ENCODE peak calls at places on chromosomes 7 and 10, in five cellular contexts. One of them, this sample, is unnamed.

GRCh38 chr7:77866791-77867190 is 68.2 kb downstream of the PHTF2 start:
- DNase-seq in HCT116: no peak
- DNase-seq in HepG2: peak
- DNase-seq in SK-N-SH: no peak
- DNase-seq in GM12878: no peak
- DNase-seq in this sample: no peak

GRCh38 chr7:47236480-47237208 is 345.3 kb downstream of the TNS3 start:
- DNase-seq in HCT116: no peak
- DNase-seq in HepG2: no peak
- DNase-seq in SK-N-SH: no peak
- DNase-seq in GM12878: no peak
- DNase-seq in this sample: no peak

GRCh38 chr7:78769551-78770101 is 683.8 kb downstream of the MAGI2 start:
- DNase-seq in HCT116: no peak
- DNase-seq in HepG2: no peak
- DNase-seq in SK-N-SH: peak
- DNase-seq in GM12878: peak
- DNase-seq in this sample: no peak

GRCh38 chr7:46930336-46930735 is 651.6 kb downstream of the TNS3 start:
- DNase-seq in HCT116: no peak
- DNase-seq in HepG2: no peak
- DNase-seq in SK-N-SH: no peak
- DNase-seq in GM12878: no peak
- DNase-seq in this sample: no peak

GRCh38 chr10:8033812-8034665 is 20.4 kb upstream of the GATA3 start:
- DNase-seq in HCT116: no peak
- DNase-seq in HepG2: no peak
- DNase-seq in SK-N-SH: no peak
- DNase-seq in GM12878: no peak
- DNase-seq in this sample: peak

GRCh38 chr7:94049615-94050014 is 45.5 kb upstream of the BET1 start:
- DNase-seq in HCT116: no peak
- DNase-seq in HepG2: no peak
- DNase-seq in SK-N-SH: no peak
- DNase-seq in GM12878: no peak
- DNase-seq in this sample: no peak

GRCh38 chr10:124745678-124746077 is 1.5 kb upstream of the FAM53B start:
- DNase-seq in HCT116: peak
- DNase-seq in HepG2: peak
- DNase-seq in SK-N-SH: peak
- DNase-seq in GM12878: no peak
- DNase-seq in this sample: no peak

GRCh38 chr7:30086529-30086928 is 48.3 kb upstream of the MTURN start:
- DNase-seq in HCT116: no peak
- DNase-seq in HepG2: no peak
- DNase-seq in SK-N-SH: no peak
- DNase-seq in GM12878: no peak
- DNase-seq in this sample: no peak

GRCh38 chr7:13179775-13180448 is 492.5 kb downstream of the ARL4A start:
- DNase-seq in HCT116: no peak
- DNase-seq in HepG2: no peak
- DNase-seq in SK-N-SH: no peak
- DNase-seq in GM12878: no peak
- DNase-seq in this sample: no peak

GRCh38 chr7:120554960-120555571 is 282.1 kb downstream of the KCND2 start:
- DNase-seq in HCT116: peak
- DNase-seq in HepG2: peak
- DNase-seq in SK-N-SH: peak
- DNase-seq in GM12878: peak
- DNase-seq in this sample: no peak

GRCh38 chr7:108104324-108104723 is 25.8 kb downstream of the LAMB4 start:
- DNase-seq in HCT116: no peak
- DNase-seq in HepG2: no peak
- DNase-seq in SK-N-SH: no peak
- DNase-seq in GM12878: no peak
- DNase-seq in this sample: no peak

GRCh38 chr7:119514326-119514725 is 758.6 kb upstream of the KCND2 start:
- DNase-seq in HCT116: no peak
- DNase-seq in HepG2: no peak
- DNase-seq in SK-N-SH: no peak
- DNase-seq in GM12878: no peak
- DNase-seq in this sample: no peak

GRCh38 chr10:133315847-133316246 is 7.1 kb downstream of the ZNF511 start:
- DNase-seq in HCT116: no peak
- DNase-seq in HepG2: peak
- DNase-seq in SK-N-SH: no peak
- DNase-seq in GM12878: no peak
- DNase-seq in this sample: no peak

GRCh38 chr10:11403116-11403515 is 208.3 kb downstream of the USP6NL start:
- DNase-seq in HCT116: no peak
- DNase-seq in HepG2: no peak
- DNase-seq in SK-N-SH: no peak
- DNase-seq in GM12878: no peak
- DNase-seq in this sample: no peak

GRCh38 chr7:130996841-130997231 is 262.8 kb upstream of the KLF14 start:
- DNase-seq in HCT116: peak
- DNase-seq in HepG2: peak
- DNase-seq in SK-N-SH: no peak
- DNase-seq in GM12878: no peak
- DNase-seq in this sample: no peak

GRCh38 chr7:18221377-18222290 is 194.0 kb upstream of the PRPS1L1 start:
- DNase-seq in HCT116: no peak
- DNase-seq in HepG2: no peak
- DNase-seq in SK-N-SH: no peak
- DNase-seq in GM12878: no peak
- DNase-seq in this sample: no peak

GRCh38 chr10:74825371-74826141 is 844 bp upstream of the KAT6B start:
- DNase-seq in HCT116: no peak
- DNase-seq in HepG2: no peak
- DNase-seq in SK-N-SH: peak
- DNase-seq in GM12878: no peak
- DNase-seq in this sample: no peak

GRCh38 chr7:106659369-106659962 is 1.5 kb downstream of the CCDC71L start:
- DNase-seq in HCT116: no peak
- DNase-seq in HepG2: no peak
- DNase-seq in SK-N-SH: no peak
- DNase-seq in GM12878: no peak
- DNase-seq in this sample: no peak

GRCh38 chr7:30976381-30976780 is 12.6 kb downstream of the GHRHR start:
- DNase-seq in HCT116: no peak
- DNase-seq in HepG2: no peak
- DNase-seq in SK-N-SH: peak
- DNase-seq in GM12878: no peak
- DNase-seq in this sample: no peak

GRCh38 chr10:100985336-100985735 is 2.0 kb downstream of the MRPL43 start:
- DNase-seq in HCT116: no peak
- DNase-seq in HepG2: peak
- DNase-seq in SK-N-SH: no peak
- DNase-seq in GM12878: no peak
- DNase-seq in this sample: no peak

GRCh38 chr10:6406220-6407033 is 173.6 kb downstream of the PRKCQ start:
- DNase-seq in HCT116: peak
- DNase-seq in HepG2: peak
- DNase-seq in SK-N-SH: peak
- DNase-seq in GM12878: no peak
- DNase-seq in this sample: no peak

GRCh38 chr10:119246862-119247549 is 39.6 kb downstream of the GRK5 start:
- DNase-seq in HCT116: no peak
- DNase-seq in HepG2: no peak
- DNase-seq in SK-N-SH: no peak
- DNase-seq in GM12878: no peak
- DNase-seq in this sample: no peak

GRCh38 chr7:116984917-116985316 is 31.6 kb downstream of the ST7 start:
- DNase-seq in HCT116: no peak
- DNase-seq in HepG2: peak
- DNase-seq in SK-N-SH: peak
- DNase-seq in GM12878: no peak
- DNase-seq in this sample: no peak

GRCh38 chr10:48215148-48215982 is 59.1 kb downstream of the FRMPD2 start:
- DNase-seq in HCT116: peak
- DNase-seq in HepG2: peak
- DNase-seq in SK-N-SH: peak
- DNase-seq in GM12878: peak
- DNase-seq in this sample: peak

GRCh38 chr7:12898004-12898403 is 210.6 kb downstream of the ARL4A start:
- DNase-seq in HCT116: no peak
- DNase-seq in HepG2: no peak
- DNase-seq in SK-N-SH: no peak
- DNase-seq in GM12878: no peak
- DNase-seq in this sample: no peak

GRCh38 chr10:83991986-83992753 is 147.1 kb upstream of the GHITM start:
- DNase-seq in HCT116: peak
- DNase-seq in HepG2: peak
- DNase-seq in SK-N-SH: peak
- DNase-seq in GM12878: peak
- DNase-seq in this sample: peak

GRCh38 chr10:7410800-7411670 is at the start of gene SFMBT2:
- DNase-seq in HCT116: no peak
- DNase-seq in HepG2: no peak
- DNase-seq in SK-N-SH: peak
- DNase-seq in GM12878: no peak
- DNase-seq in this sample: no peak

GRCh38 chr7:115561341-115562110 is 469.0 kb downstream of the TFEC start:
- DNase-seq in HCT116: no peak
- DNase-seq in HepG2: no peak
- DNase-seq in SK-N-SH: no peak
- DNase-seq in GM12878: no peak
- DNase-seq in this sample: no peak

GRCh38 chr10:48469516-48470020 is 135.3 kb downstream of the ARHGAP22 start:
- DNase-seq in HCT116: no peak
- DNase-seq in HepG2: no peak
- DNase-seq in SK-N-SH: peak
- DNase-seq in GM12878: no peak
- DNase-seq in this sample: no peak

GRCh38 chr10:13348216-13349017 is at the start of gene SEPHS1:
- DNase-seq in HCT116: peak
- DNase-seq in HepG2: peak
- DNase-seq in SK-N-SH: peak
- DNase-seq in GM12878: no peak
- DNase-seq in this sample: peak

GRCh38 chr7:12220321-12221046 is 9.4 kb downstream of the TMEM106B start:
- DNase-seq in HCT116: no peak
- DNase-seq in HepG2: no peak
- DNase-seq in SK-N-SH: no peak
- DNase-seq in GM12878: no peak
- DNase-seq in this sample: no peak

GRCh38 chr7:15921576-15921975 is 235.1 kb upstream of the MEOX2 start:
- DNase-seq in HCT116: no peak
- DNase-seq in HepG2: no peak
- DNase-seq in SK-N-SH: no peak
- DNase-seq in GM12878: no peak
- DNase-seq in this sample: no peak

GRCh38 chr7:23018747-23019146 is 4.8 kb upstream of the HYCC1 start:
- DNase-seq in HCT116: no peak
- DNase-seq in HepG2: no peak
- DNase-seq in SK-N-SH: no peak
- DNase-seq in GM12878: no peak
- DNase-seq in this sample: no peak

GRCh38 chr7:68014031-68014774 is 1017.6 kb downstream of the TYW1 start:
- DNase-seq in HCT116: no peak
- DNase-seq in HepG2: no peak
- DNase-seq in SK-N-SH: no peak
- DNase-seq in GM12878: no peak
- DNase-seq in this sample: no peak

GRCh38 chr7:89714131-89714530 is 440.1 kb upstream of the STEAP1 start:
- DNase-seq in HCT116: no peak
- DNase-seq in HepG2: no peak
- DNase-seq in SK-N-SH: no peak
- DNase-seq in GM12878: no peak
- DNase-seq in this sample: no peak

GRCh38 chr10:49593998-49594397 is 16.1 kb upstream of the SLC18A3 start:
- DNase-seq in HCT116: no peak
- DNase-seq in HepG2: no peak
- DNase-seq in SK-N-SH: no peak
- DNase-seq in GM12878: no peak
- DNase-seq in this sample: no peak

GRCh38 chr10:86285136-86285790 is 81.3 kb downstream of the GRID1 start:
- DNase-seq in HCT116: no peak
- DNase-seq in HepG2: no peak
- DNase-seq in SK-N-SH: peak
- DNase-seq in GM12878: no peak
- DNase-seq in this sample: peak
- TF ChIP-seq SIN3A in HCT116: no peak
- TF ChIP-seq SIN3A in HepG2: no peak
- TF ChIP-seq SIN3A in SK-N-SH: no peak
- TF ChIP-seq SIN3A in GM12878: no peak
- TF ChIP-seq SIN3A in this sample: no peak

GRCh38 chr7:96067321-96067720 is 254.6 kb downstream of the SLC25A13 start:
- DNase-seq in HCT116: no peak
- DNase-seq in HepG2: no peak
- DNase-seq in SK-N-SH: no peak
- DNase-seq in GM12878: no peak
- DNase-seq in this sample: no peak
- TF ChIP-seq JUND in HCT116: no peak
- TF ChIP-seq JUND in HepG2: no peak
- TF ChIP-seq JUND in SK-N-SH: no peak
- TF ChIP-seq JUND in GM12878: no peak
- TF ChIP-seq JUND in this sample: no peak

GRCh38 chr10:113159563-113159962 is 209.5 kb downstream of the TCF7L2 start:
- DNase-seq in HCT116: no peak
- DNase-seq in HepG2: no peak
- DNase-seq in SK-N-SH: no peak
- DNase-seq in GM12878: no peak
- DNase-seq in this sample: no peak

GRCh38 chr10:113151178-113151577 is 201.1 kb downstream of the TCF7L2 start:
- DNase-seq in HCT116: no peak
- DNase-seq in HepG2: no peak
- DNase-seq in SK-N-SH: no peak
- DNase-seq in GM12878: no peak
- DNase-seq in this sample: no peak

GRCh38 chr10:113148899-113149298 is 198.9 kb downstream of the TCF7L2 start:
- DNase-seq in HCT116: no peak
- DNase-seq in HepG2: no peak
- DNase-seq in SK-N-SH: no peak
- DNase-seq in GM12878: no peak
- DNase-seq in this sample: no peak

GRCh38 chr10:113158183-113158582 is 208.1 kb downstream of the TCF7L2 start:
- DNase-seq in HCT116: no peak
- DNase-seq in HepG2: no peak
- DNase-seq in SK-N-SH: peak
- DNase-seq in GM12878: no peak
- DNase-seq in this sample: no peak

GRCh38 chr10:113153493-113154127 is 203.6 kb downstream of the TCF7L2 start:
- DNase-seq in HCT116: no peak
- DNase-seq in HepG2: no peak
- DNase-seq in SK-N-SH: no peak
- DNase-seq in GM12878: no peak
- DNase-seq in this sample: no peak
- TF ChIP-seq SIN3A in HCT116: no peak
- TF ChIP-seq SIN3A in HepG2: no peak
- TF ChIP-seq SIN3A in SK-N-SH: no peak
- TF ChIP-seq SIN3A in GM12878: no peak
- TF ChIP-seq SIN3A in this sample: no peak

GRCh38 chr10:96529634-96530279 is 16.0 kb upstream of the TLL2 start:
- DNase-seq in HCT116: no peak
- DNase-seq in HepG2: no peak
- DNase-seq in SK-N-SH: no peak
- DNase-seq in GM12878: no peak
- DNase-seq in this sample: no peak
- TF ChIP-seq JUND in HCT116: no peak
- TF ChIP-seq JUND in HepG2: no peak
- TF ChIP-seq JUND in SK-N-SH: no peak
- TF ChIP-seq JUND in GM12878: no peak
- TF ChIP-seq JUND in this sample: no peak

This sample was measured in H1.